ENCODE peak calls at places on chromosomes 16 and 17, in five cellular contexts. One of them, this sample, is unnamed.

GRCh38 chr16:81711609-81712329 is 67.3 kb upstream of the PLCG2 start:
- DNase-seq in mesenchymal stem cell: peak
- DNase-seq in cardiac muscle cell: no peak
- DNase-seq in germinal center: no peak
- DNase-seq in OCI-LY7: no peak
- DNase-seq in this sample: peak

GRCh38 chr17:50556803-50557202 is 3.7 kb upstream of the CACNA1G start:
- DNase-seq in mesenchymal stem cell: no peak
- DNase-seq in cardiac muscle cell: no peak
- DNase-seq in germinal center: no peak
- DNase-seq in OCI-LY7: no peak
- DNase-seq in this sample: no peak

GRCh38 chr17:27294689-27295630 is 1.0 kb downstream of the WSB1 start:
- DNase-seq in mesenchymal stem cell: peak
- DNase-seq in cardiac muscle cell: peak
- DNase-seq in germinal center: peak
- DNase-seq in OCI-LY7: peak
- DNase-seq in this sample: peak

GRCh38 chr17:228223-228615 is 46.8 kb upstream of the DOC2B start:
- DNase-seq in mesenchymal stem cell: no peak
- DNase-seq in cardiac muscle cell: no peak
- DNase-seq in germinal center: no peak
- DNase-seq in OCI-LY7: no peak
- DNase-seq in this sample: no peak

GRCh38 chr17:80138856-80139426 is 8.0 kb downstream of the EIF4A3 start:
- DNase-seq in mesenchymal stem cell: no peak
- DNase-seq in cardiac muscle cell: no peak
- DNase-seq in germinal center: no peak
- DNase-seq in OCI-LY7: no peak
- DNase-seq in this sample: no peak

GRCh38 chr16:17116595-17117322 is 354.0 kb downstream of the XYLT1 start:
- DNase-seq in mesenchymal stem cell: no peak
- DNase-seq in cardiac muscle cell: no peak
- DNase-seq in germinal center: no peak
- DNase-seq in OCI-LY7: no peak
- DNase-seq in this sample: no peak

GRCh38 chr16:74226361-74226979 is 70.1 kb upstream of the PSMD7 start:
- DNase-seq in mesenchymal stem cell: peak
- DNase-seq in cardiac muscle cell: peak
- DNase-seq in germinal center: no peak
- DNase-seq in OCI-LY7: peak
- DNase-seq in this sample: peak

GRCh38 chr16:85902366-85903155 is 3.6 kb downstream of the IRF8 start:
- DNase-seq in mesenchymal stem cell: no peak
- DNase-seq in cardiac muscle cell: peak
- DNase-seq in germinal center: peak
- DNase-seq in OCI-LY7: peak
- DNase-seq in this sample: no peak

GRCh38 chr16:29007865-29008593 is 23.2 kb downstream of the LAT start:
- DNase-seq in mesenchymal stem cell: no peak
- DNase-seq in cardiac muscle cell: no peak
- DNase-seq in germinal center: no peak
- DNase-seq in OCI-LY7: no peak
- DNase-seq in this sample: peak

This sample was measured in fibroblast of villous mesenchyme.